ENCODE peak calls at places on chromosomes 1 and 21, in eight cellular contexts. One of them, this sample, is unnamed.

GRCh38 chr1:19250629-19251304 is 557 bp downstream of the EMC1 start:
- DNase-seq in CD4-positive, alpha-beta T cell: no peak
- DNase-seq in choroid plexus epithelial cell: no peak
- DNase-seq in transverse colon: no peak
- DNase-seq in ascending aorta: no peak
- DNase-seq in Calu3: no peak
- DNase-seq in GM12878: no peak
- DNase-seq in mucosa of descending colon: no peak
- DNase-seq in this sample: no peak

GRCh38 chr21:39048574-39048973 is 134.7 kb downstream of the PSMG1 start:
- DNase-seq in mucosa of descending colon: no peak
- DNase-seq in GM12878: no peak
- DNase-seq in Calu3: peak
- DNase-seq in choroid plexus epithelial cell: peak
- DNase-seq in transverse colon: no peak
- DNase-seq in ascending aorta: peak
- DNase-seq in CD4-positive, alpha-beta T cell: no peak
- DNase-seq in this sample: no peak

GRCh38 chr1:76254165-76255043 is 179.9 kb downstream of the ST6GALNAC3 start:
- DNase-seq in ascending aorta: no peak
- DNase-seq in Calu3: no peak
- DNase-seq in CD4-positive, alpha-beta T cell: no peak
- DNase-seq in choroid plexus epithelial cell: peak
- DNase-seq in GM12878: no peak
- DNase-seq in transverse colon: no peak
- DNase-seq in mucosa of descending colon: no peak
- DNase-seq in this sample: no peak

GRCh38 chr1:91124290-91124975 is 102.6 kb upstream of the ZNF644 start:
- DNase-seq in mucosa of descending colon: no peak
- DNase-seq in ascending aorta: no peak
- DNase-seq in GM12878: no peak
- DNase-seq in choroid plexus epithelial cell: no peak
- DNase-seq in Calu3: no peak
- DNase-seq in transverse colon: no peak
- DNase-seq in CD4-positive, alpha-beta T cell: no peak
- DNase-seq in this sample: no peak

GRCh38 chr1:50658421-50659076 is 235.3 kb upstream of the DMRTA2 start:
- DNase-seq in CD4-positive, alpha-beta T cell: no peak
- DNase-seq in ascending aorta: no peak
- DNase-seq in transverse colon: no peak
- DNase-seq in GM12878: no peak
- DNase-seq in choroid plexus epithelial cell: peak
- DNase-seq in mucosa of descending colon: no peak
- DNase-seq in Calu3: no peak
- DNase-seq in this sample: no peak

GRCh38 chr1:40684669-40685068 is 6.8 kb upstream of the NFYC start:
- DNase-seq in mucosa of descending colon: no peak
- DNase-seq in Calu3: no peak
- DNase-seq in choroid plexus epithelial cell: no peak
- DNase-seq in ascending aorta: no peak
- DNase-seq in CD4-positive, alpha-beta T cell: no peak
- DNase-seq in GM12878: no peak
- DNase-seq in transverse colon: no peak
- DNase-seq in this sample: no peak

GRCh38 chr1:50570064-50570463 is 146.8 kb upstream of the DMRTA2 start:
- DNase-seq in Calu3: no peak
- DNase-seq in mucosa of descending colon: no peak
- DNase-seq in transverse colon: no peak
- DNase-seq in CD4-positive, alpha-beta T cell: no peak
- DNase-seq in ascending aorta: no peak
- DNase-seq in GM12878: no peak
- DNase-seq in choroid plexus epithelial cell: peak
- DNase-seq in this sample: no peak

GRCh38 chr1:89133747-89134146 is 7.8 kb upstream of the GBP2 start:
- DNase-seq in ascending aorta: no peak
- DNase-seq in transverse colon: no peak
- DNase-seq in CD4-positive, alpha-beta T cell: no peak
- DNase-seq in choroid plexus epithelial cell: no peak
- DNase-seq in mucosa of descending colon: no peak
- DNase-seq in GM12878: no peak
- DNase-seq in Calu3: no peak
- DNase-seq in this sample: no peak

GRCh38 chr1:21149430-21149861 is 27.3 kb downstream of the EIF4G3 start:
- DNase-seq in CD4-positive, alpha-beta T cell: no peak
- DNase-seq in transverse colon: peak
- DNase-seq in ascending aorta: no peak
- DNase-seq in mucosa of descending colon: no peak
- DNase-seq in choroid plexus epithelial cell: peak
- DNase-seq in Calu3: peak
- DNase-seq in GM12878: no peak
- DNase-seq in this sample: peak

GRCh38 chr1:229111703-229112319 is 159.1 kb upstream of the RAB4A start:
- DNase-seq in CD4-positive, alpha-beta T cell: no peak
- DNase-seq in transverse colon: no peak
- DNase-seq in choroid plexus epithelial cell: peak
- DNase-seq in GM12878: no peak
- DNase-seq in Calu3: no peak
- DNase-seq in mucosa of descending colon: no peak
- DNase-seq in ascending aorta: no peak
- DNase-seq in this sample: no peak

GRCh38 chr1:154736840-154737239 is 128.9 kb upstream of the ADAR start:
- DNase-seq in CD4-positive, alpha-beta T cell: no peak
- DNase-seq in transverse colon: no peak
- DNase-seq in ascending aorta: no peak
- DNase-seq in GM12878: no peak
- DNase-seq in choroid plexus epithelial cell: peak
- DNase-seq in mucosa of descending colon: no peak
- DNase-seq in Calu3: no peak
- DNase-seq in this sample: no peak

GRCh38 chr1:5971471-5972197 is 20.6 kb downstream of the NPHP4 start:
- DNase-seq in choroid plexus epithelial cell: no peak
- DNase-seq in mucosa of descending colon: peak
- DNase-seq in CD4-positive, alpha-beta T cell: peak
- DNase-seq in GM12878: no peak
- DNase-seq in ascending aorta: no peak
- DNase-seq in transverse colon: no peak
- DNase-seq in Calu3: no peak
- DNase-seq in this sample: no peak

GRCh38 chr1:67579623-67580394 is 105.2 kb upstream of the GADD45A start:
- DNase-seq in mucosa of descending colon: no peak
- DNase-seq in transverse colon: no peak
- DNase-seq in CD4-positive, alpha-beta T cell: no peak
- DNase-seq in Calu3: no peak
- DNase-seq in GM12878: no peak
- DNase-seq in choroid plexus epithelial cell: no peak
- DNase-seq in ascending aorta: no peak
- DNase-seq in this sample: no peak

GRCh38 chr1:39154553-39155361 is 49.7 kb upstream of the MACF1 start:
- DNase-seq in transverse colon: peak
- DNase-seq in ascending aorta: peak
- DNase-seq in GM12878: no peak
- DNase-seq in CD4-positive, alpha-beta T cell: no peak
- DNase-seq in mucosa of descending colon: no peak
- DNase-seq in choroid plexus epithelial cell: peak
- DNase-seq in Calu3: no peak
- DNase-seq in this sample: no peak

GRCh38 chr1:41547781-41548560 is 63.5 kb upstream of the EDN2 start:
- DNase-seq in mucosa of descending colon: no peak
- DNase-seq in CD4-positive, alpha-beta T cell: peak
- DNase-seq in ascending aorta: peak
- DNase-seq in transverse colon: no peak
- DNase-seq in choroid plexus epithelial cell: no peak
- DNase-seq in GM12878: no peak
- DNase-seq in Calu3: no peak
- DNase-seq in this sample: no peak

GRCh38 chr1:147624529-147624928 is 45.8 kb downstream of the ACP6 start:
- DNase-seq in GM12878: no peak
- DNase-seq in choroid plexus epithelial cell: no peak
- DNase-seq in Calu3: no peak
- DNase-seq in transverse colon: no peak
- DNase-seq in ascending aorta: no peak
- DNase-seq in CD4-positive, alpha-beta T cell: no peak
- DNase-seq in mucosa of descending colon: no peak
- DNase-seq in this sample: no peak

GRCh38 chr1:92853299-92853698 is 21.5 kb downstream of the RPL5 start:
- DNase-seq in Calu3: no peak
- DNase-seq in mucosa of descending colon: no peak
- DNase-seq in choroid plexus epithelial cell: no peak
- DNase-seq in CD4-positive, alpha-beta T cell: no peak
- DNase-seq in ascending aorta: no peak
- DNase-seq in transverse colon: no peak
- DNase-seq in GM12878: no peak
- DNase-seq in this sample: no peak

GRCh38 chr1:211484738-211485479 is 7.1 kb downstream of the RD3 start:
- DNase-seq in ascending aorta: peak
- DNase-seq in transverse colon: no peak
- DNase-seq in choroid plexus epithelial cell: no peak
- DNase-seq in GM12878: no peak
- DNase-seq in mucosa of descending colon: no peak
- DNase-seq in CD4-positive, alpha-beta T cell: no peak
- DNase-seq in Calu3: no peak
- DNase-seq in this sample: no peak

DNA sequence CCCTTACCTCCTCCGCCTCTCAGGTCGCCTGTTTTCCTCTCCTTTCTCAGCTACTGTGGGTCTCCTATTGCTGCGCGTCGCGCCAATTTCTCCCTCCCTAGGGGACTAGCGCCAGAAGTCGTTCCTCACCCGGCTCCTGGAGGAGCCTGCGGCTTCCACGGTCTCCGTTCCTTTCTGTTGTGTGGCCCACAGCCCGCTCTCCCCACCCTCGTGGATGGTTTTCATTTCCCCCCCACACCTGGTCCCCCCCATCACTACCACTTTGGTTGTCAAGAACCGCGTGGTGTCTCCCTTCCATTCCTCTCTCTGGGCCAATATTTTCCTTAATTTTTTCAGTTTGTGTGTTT is 525 bp downstream of the CNST start:
- DNase-seq in Calu3: no peak
- DNase-seq in ascending aorta: no peak
- DNase-seq in transverse colon: no peak
- DNase-seq in GM12878: no peak
- DNase-seq in CD4-positive, alpha-beta T cell: no peak
- DNase-seq in choroid plexus epithelial cell: peak
- DNase-seq in mucosa of descending colon: no peak
- DNase-seq in this sample: no peak
- TF ChIP-seq CTCF in Calu3: no peak
- TF ChIP-seq CTCF in ascending aorta: no peak
- TF ChIP-seq CTCF in transverse colon: no peak
- TF ChIP-seq CTCF in GM12878: peak
- TF ChIP-seq CTCF in CD4-positive, alpha-beta T cell: no peak
- TF ChIP-seq CTCF in choroid plexus epithelial cell: peak
- TF ChIP-seq CTCF in mucosa of descending colon: no peak
- TF ChIP-seq CTCF in this sample: no peak

GRCh38 chr1:181166377-181167196 is 78.1 kb downstream of the IER5 start:
- DNase-seq in ascending aorta: peak
- DNase-seq in choroid plexus epithelial cell: peak
- DNase-seq in CD4-positive, alpha-beta T cell: peak
- DNase-seq in GM12878: no peak
- DNase-seq in mucosa of descending colon: no peak
- DNase-seq in Calu3: peak
- DNase-seq in transverse colon: peak
- DNase-seq in this sample: peak
- TF ChIP-seq CTCF in ascending aorta: peak
- TF ChIP-seq CTCF in choroid plexus epithelial cell: peak
- TF ChIP-seq CTCF in CD4-positive, alpha-beta T cell: peak
- TF ChIP-seq CTCF in GM12878: peak
- TF ChIP-seq CTCF in mucosa of descending colon: peak
- TF ChIP-seq CTCF in Calu3: peak
- TF ChIP-seq CTCF in transverse colon: peak
- TF ChIP-seq CTCF in this sample: peak

GRCh38 chr1:29513357-29513756 is 277.0 kb downstream of the PTPRU start:
- DNase-seq in Calu3: peak
- DNase-seq in ascending aorta: peak
- DNase-seq in mucosa of descending colon: no peak
- DNase-seq in choroid plexus epithelial cell: peak
- DNase-seq in transverse colon: no peak
- DNase-seq in CD4-positive, alpha-beta T cell: no peak
- DNase-seq in GM12878: peak
- DNase-seq in this sample: peak
- TF ChIP-seq CTCF in Calu3: peak
- TF ChIP-seq CTCF in ascending aorta: no peak
- TF ChIP-seq CTCF in mucosa of descending colon: no peak
- TF ChIP-seq CTCF in choroid plexus epithelial cell: peak
- TF ChIP-seq CTCF in transverse colon: no peak
- TF ChIP-seq CTCF in CD4-positive, alpha-beta T cell: no peak
- TF ChIP-seq CTCF in GM12878: peak
- TF ChIP-seq CTCF in this sample: no peak

DNA sequence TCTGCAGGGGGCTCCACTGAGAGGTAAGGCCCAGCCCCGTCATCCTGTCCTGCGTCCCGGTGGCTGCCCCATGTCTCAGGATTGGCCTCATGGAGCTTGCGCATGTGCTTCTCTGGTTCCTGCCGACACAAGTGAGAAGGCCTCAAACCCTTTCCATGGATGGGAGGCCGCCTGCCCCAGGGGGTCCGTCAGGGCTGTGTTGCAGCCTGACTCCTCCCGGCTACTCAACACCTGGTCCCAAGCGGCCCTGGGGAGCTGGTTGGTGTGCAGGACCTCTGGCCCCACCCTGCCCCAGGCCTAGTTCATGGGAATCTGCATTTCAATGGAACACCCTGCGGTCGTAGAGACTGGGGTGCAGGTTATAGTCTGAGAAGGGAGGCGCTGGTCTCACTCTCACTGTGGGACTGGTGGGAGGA is 21.1 kb upstream of the PDE9A start:
- DNase-seq in transverse colon: peak
- DNase-seq in GM12878: no peak
- DNase-seq in Calu3: no peak
- DNase-seq in mucosa of descending colon: no peak
- DNase-seq in CD4-positive, alpha-beta T cell: no peak
- DNase-seq in ascending aorta: no peak
- DNase-seq in choroid plexus epithelial cell: no peak
- DNase-seq in this sample: no peak
- TF ChIP-seq CTCF in transverse colon: no peak
- TF ChIP-seq CTCF in GM12878: no peak
- TF ChIP-seq CTCF in Calu3: no peak
- TF ChIP-seq CTCF in mucosa of descending colon: no peak
- TF ChIP-seq CTCF in CD4-positive, alpha-beta T cell: no peak
- TF ChIP-seq CTCF in ascending aorta: no peak
- TF ChIP-seq CTCF in choroid plexus epithelial cell: no peak
- TF ChIP-seq CTCF in this sample: no peak